ENCODE peak calls at places on chromosome 3, in ten cellular contexts. I, Z, A, W, Y, D, G, M, U and S are unnamed samples.

GRCh38 chr3:99700637-99701268 is 62.4 kb downstream of the COL8A1 start:
- DNase-seq in I (no peak), Z (no peak), A (no peak), W (no peak), Y (peak), D (no peak), G (no peak), M (no peak), U (no peak), S (no peak)

GRCh38 chr3:18745472-18745871 is 320.3 kb upstream of the SATB1 start:
- DNase-seq in I (no peak), Z (no peak), A (peak), W (no peak), Y (no peak), D (no peak), G (no peak), M (no peak), U (no peak), S (no peak)

GRCh38 chr3:184733971-184734608 is 22.2 kb upstream of the MAGEF1 start:
- DNase-seq in I (no peak), Z (no peak), A (no peak), W (no peak), Y (no peak), D (no peak), G (no peak), M (no peak), U (peak), S (no peak)

GRCh38 chr3:10450494-10451440 is 54.6 kb downstream of the ATP2B2 start:
- DNase-seq in I (no peak), Z (no peak), A (no peak), W (no peak), Y (no peak), D (no peak), G (no peak), M (no peak), U (no peak), S (no peak)

GRCh38 chr3:9497821-9498565 is 55.6 kb downstream of the LHFPL4 start:
- DNase-seq in I (no peak), Z (peak), A (no peak), W (no peak), Y (peak), D (peak), G (no peak), M (no peak), U (no peak), S (no peak)

GRCh38 chr3:157074490-157074889 is 85.5 kb downstream of the CCNL1 start:
- DNase-seq in I (no peak), Z (no peak), A (no peak), W (no peak), Y (no peak), D (no peak), G (no peak), M (no peak), U (no peak), S (no peak)

GRCh38 chr3:8739757-8740508 is 6.3 kb downstream of the CAV3 start:
- DNase-seq in I (peak), Z (peak), A (no peak), W (no peak), Y (peak), D (peak), G (no peak), M (no peak), U (no peak), S (no peak)

GRCh38 chr3:84547207-84547606 is 411.6 kb upstream of the CADM2 start:
- DNase-seq in I (no peak), Z (no peak), A (no peak), W (no peak), Y (peak), D (no peak), G (no peak), M (no peak), U (no peak), S (no peak)

GRCh38 chr3:45628746-45629145 is 34.2 kb downstream of the LIMD1 start:
- DNase-seq in I (no peak), Z (no peak), A (no peak), W (no peak), Y (no peak), D (no peak), G (no peak), M (peak), U (no peak), S (no peak)

GRCh38 chr3:119559441-119559963 is at the start of gene CD80:
- DNase-seq in I (no peak), Z (peak), A (peak), W (peak), Y (peak), D (peak), G (no peak), M (peak), U (peak), S (peak)

GRCh38 chr3:120498947-120499346 is 48.2 kb upstream of the FSTL1 start:
- DNase-seq in I (no peak), Z (peak), A (no peak), W (no peak), Y (peak), D (peak), G (no peak), M (no peak), U (no peak), S (no peak)

GRCh38 chr3:170506556-170506955 is 79.3 kb downstream of the SLC7A14 start:
- DNase-seq in I (no peak), Z (no peak), A (no peak), W (no peak), Y (peak), D (no peak), G (no peak), M (no peak), U (no peak), S (no peak)

GRCh38 chr3:27532931-27533607 is 48.9 kb upstream of the SLC4A7 start:
- DNase-seq in I (no peak), Z (no peak), A (no peak), W (no peak), Y (peak), D (no peak), G (no peak), M (no peak), U (no peak), S (no peak)

GRCh38 chr3:55157736-55158135 is 229.9 kb upstream of the LRTM1 start:
- DNase-seq in I (no peak), Z (peak), A (no peak), W (no peak), Y (peak), D (no peak), G (no peak), M (no peak), U (no peak), S (no peak)

GRCh38 chr3:83890763-83891135 is 1068.0 kb upstream of the CADM2 start:
- DNase-seq in I (no peak), Z (no peak), A (no peak), W (no peak), Y (peak), D (no peak), G (no peak), M (no peak), U (no peak), S (no peak)